ENCODE peak calls at places on chromosome 12, in eight cellular contexts. One of them, this sample, is unnamed.

GRCh38 chr12:10721654-10722501 is 1.2 kb downstream of the YBX3 start:
- DNase-seq in T follicular helper cell: peak
- DNase-seq in CD8-positive, alpha-beta memory T cell: peak
- DNase-seq in astrocyte of the cerebellum: peak
- DNase-seq in stimulated activated CD8-positive, alpha-beta memory T cell treated with anti-CD3 and anti-CD28 coated beads, Interleukin-4, amount 100 ng/mL, for 24 hours: peak
- DNase-seq in endothelial cell: peak
- DNase-seq in KG1: no peak
- DNase-seq in CD8-positive, alpha-beta T cell: peak
- DNase-seq in this sample: no peak

GRCh38 chr12:6272300-6273208 is 37.9 kb upstream of the PLEKHG6 start:
- DNase-seq in T follicular helper cell: no peak
- DNase-seq in CD8-positive, alpha-beta memory T cell: no peak
- DNase-seq in astrocyte of the cerebellum: no peak
- DNase-seq in stimulated activated CD8-positive, alpha-beta memory T cell treated with anti-CD3 and anti-CD28 coated beads, Interleukin-4, amount 100 ng/mL, for 24 hours: no peak
- DNase-seq in endothelial cell: no peak
- DNase-seq in KG1: no peak
- DNase-seq in CD8-positive, alpha-beta T cell: no peak
- DNase-seq in this sample: no peak

GRCh38 chr12:50333441-50333840 is 50.1 kb upstream of the LIMA1 start:
- DNase-seq in T follicular helper cell: no peak
- DNase-seq in CD8-positive, alpha-beta memory T cell: no peak
- DNase-seq in astrocyte of the cerebellum: no peak
- DNase-seq in stimulated activated CD8-positive, alpha-beta memory T cell treated with anti-CD3 and anti-CD28 coated beads, Interleukin-4, amount 100 ng/mL, for 24 hours: no peak
- DNase-seq in endothelial cell: no peak
- DNase-seq in KG1: no peak
- DNase-seq in CD8-positive, alpha-beta T cell: no peak
- DNase-seq in this sample: no peak

GRCh38 chr12:25052191-25053020 is 103.5 kb upstream of the BCAT1 start:
- DNase-seq in T follicular helper cell: peak
- DNase-seq in CD8-positive, alpha-beta memory T cell: peak
- DNase-seq in astrocyte of the cerebellum: no peak
- DNase-seq in stimulated activated CD8-positive, alpha-beta memory T cell treated with anti-CD3 and anti-CD28 coated beads, Interleukin-4, amount 100 ng/mL, for 24 hours: no peak
- DNase-seq in endothelial cell: no peak
- DNase-seq in KG1: peak
- DNase-seq in CD8-positive, alpha-beta T cell: peak
- DNase-seq in this sample: peak

GRCh38 chr12:71063087-71063486 is 94.7 kb downstream of the TSPAN8 start:
- DNase-seq in T follicular helper cell: no peak
- DNase-seq in CD8-positive, alpha-beta memory T cell: no peak
- DNase-seq in astrocyte of the cerebellum: no peak
- DNase-seq in stimulated activated CD8-positive, alpha-beta memory T cell treated with anti-CD3 and anti-CD28 coated beads, Interleukin-4, amount 100 ng/mL, for 24 hours: no peak
- DNase-seq in endothelial cell: no peak
- DNase-seq in KG1: no peak
- DNase-seq in CD8-positive, alpha-beta T cell: no peak
- DNase-seq in this sample: no peak

GRCh38 chr12:30692470-30692869 is 3.2 kb downstream of the IPO8 start:
- DNase-seq in T follicular helper cell: no peak
- DNase-seq in CD8-positive, alpha-beta memory T cell: no peak
- DNase-seq in astrocyte of the cerebellum: no peak
- DNase-seq in stimulated activated CD8-positive, alpha-beta memory T cell treated with anti-CD3 and anti-CD28 coated beads, Interleukin-4, amount 100 ng/mL, for 24 hours: no peak
- DNase-seq in endothelial cell: no peak
- DNase-seq in KG1: no peak
- DNase-seq in CD8-positive, alpha-beta T cell: no peak
- DNase-seq in this sample: no peak

GRCh38 chr12:52779914-52780313 is 2.8 kb upstream of the KRT76 start:
- DNase-seq in T follicular helper cell: no peak
- DNase-seq in CD8-positive, alpha-beta memory T cell: no peak
- DNase-seq in astrocyte of the cerebellum: no peak
- DNase-seq in stimulated activated CD8-positive, alpha-beta memory T cell treated with anti-CD3 and anti-CD28 coated beads, Interleukin-4, amount 100 ng/mL, for 24 hours: no peak
- DNase-seq in endothelial cell: no peak
- DNase-seq in KG1: no peak
- DNase-seq in CD8-positive, alpha-beta T cell: no peak
- DNase-seq in this sample: no peak

GRCh38 chr12:113105606-113106271 is 29.8 kb downstream of the RASAL1 start:
- DNase-seq in T follicular helper cell: no peak
- DNase-seq in CD8-positive, alpha-beta memory T cell: no peak
- DNase-seq in astrocyte of the cerebellum: no peak
- DNase-seq in stimulated activated CD8-positive, alpha-beta memory T cell treated with anti-CD3 and anti-CD28 coated beads, Interleukin-4, amount 100 ng/mL, for 24 hours: no peak
- DNase-seq in endothelial cell: no peak
- DNase-seq in KG1: no peak
- DNase-seq in CD8-positive, alpha-beta T cell: no peak
- DNase-seq in this sample: no peak

GRCh38 chr12:6779667-6780459 is 7.5 kb downstream of the LAG3 start:
- DNase-seq in T follicular helper cell: no peak
- DNase-seq in CD8-positive, alpha-beta memory T cell: no peak
- DNase-seq in astrocyte of the cerebellum: no peak
- DNase-seq in stimulated activated CD8-positive, alpha-beta memory T cell treated with anti-CD3 and anti-CD28 coated beads, Interleukin-4, amount 100 ng/mL, for 24 hours: no peak
- DNase-seq in endothelial cell: no peak
- DNase-seq in KG1: no peak
- DNase-seq in CD8-positive, alpha-beta T cell: no peak
- DNase-seq in this sample: no peak

GRCh38 chr12:121795029-121795977 is 1.8 kb upstream of the RHOF start:
- DNase-seq in T follicular helper cell: peak
- DNase-seq in CD8-positive, alpha-beta memory T cell: peak
- DNase-seq in astrocyte of the cerebellum: peak
- DNase-seq in stimulated activated CD8-positive, alpha-beta memory T cell treated with anti-CD3 and anti-CD28 coated beads, Interleukin-4, amount 100 ng/mL, for 24 hours: peak
- DNase-seq in endothelial cell: peak
- DNase-seq in KG1: peak
- DNase-seq in CD8-positive, alpha-beta T cell: peak
- DNase-seq in this sample: peak

GRCh38 chr12:48447755-48448154 is 24.6 kb upstream of the ANP32D start:
- DNase-seq in T follicular helper cell: no peak
- DNase-seq in CD8-positive, alpha-beta memory T cell: no peak
- DNase-seq in astrocyte of the cerebellum: no peak
- DNase-seq in stimulated activated CD8-positive, alpha-beta memory T cell treated with anti-CD3 and anti-CD28 coated beads, Interleukin-4, amount 100 ng/mL, for 24 hours: no peak
- DNase-seq in endothelial cell: no peak
- DNase-seq in KG1: no peak
- DNase-seq in CD8-positive, alpha-beta T cell: no peak
- DNase-seq in this sample: no peak

GRCh38 chr12:113955109-113955970 is 10.8 kb downstream of the RBM19 start:
- DNase-seq in T follicular helper cell: no peak
- DNase-seq in CD8-positive, alpha-beta memory T cell: no peak
- DNase-seq in astrocyte of the cerebellum: no peak
- DNase-seq in stimulated activated CD8-positive, alpha-beta memory T cell treated with anti-CD3 and anti-CD28 coated beads, Interleukin-4, amount 100 ng/mL, for 24 hours: no peak
- DNase-seq in endothelial cell: peak
- DNase-seq in KG1: no peak
- DNase-seq in CD8-positive, alpha-beta T cell: no peak
- DNase-seq in this sample: no peak

GRCh38 chr12:95956557-95957145 is 13.5 kb downstream of the AMDHD1 start:
- DNase-seq in T follicular helper cell: no peak
- DNase-seq in CD8-positive, alpha-beta memory T cell: no peak
- DNase-seq in astrocyte of the cerebellum: no peak
- DNase-seq in stimulated activated CD8-positive, alpha-beta memory T cell treated with anti-CD3 and anti-CD28 coated beads, Interleukin-4, amount 100 ng/mL, for 24 hours: no peak
- DNase-seq in endothelial cell: no peak
- DNase-seq in KG1: no peak
- DNase-seq in CD8-positive, alpha-beta T cell: no peak
- DNase-seq in this sample: no peak

GRCh38 chr12:73964641-73965040 is 573.0 kb upstream of the ATXN7L3B start:
- DNase-seq in T follicular helper cell: no peak
- DNase-seq in CD8-positive, alpha-beta memory T cell: no peak
- DNase-seq in astrocyte of the cerebellum: no peak
- DNase-seq in stimulated activated CD8-positive, alpha-beta memory T cell treated with anti-CD3 and anti-CD28 coated beads, Interleukin-4, amount 100 ng/mL, for 24 hours: no peak
- DNase-seq in endothelial cell: no peak
- DNase-seq in KG1: no peak
- DNase-seq in CD8-positive, alpha-beta T cell: no peak
- DNase-seq in this sample: no peak

GRCh38 chr12:110222433-110222832 is 58.6 kb upstream of the ATP2A2 start:
- DNase-seq in T follicular helper cell: no peak
- DNase-seq in CD8-positive, alpha-beta memory T cell: no peak
- DNase-seq in astrocyte of the cerebellum: no peak
- DNase-seq in stimulated activated CD8-positive, alpha-beta memory T cell treated with anti-CD3 and anti-CD28 coated beads, Interleukin-4, amount 100 ng/mL, for 24 hours: no peak
- DNase-seq in endothelial cell: no peak
- DNase-seq in KG1: no peak
- DNase-seq in CD8-positive, alpha-beta T cell: no peak
- DNase-seq in this sample: no peak

GRCh38 chr12:138898-139534 is 72.4 kb downstream of the IQSEC3 start:
- DNase-seq in T follicular helper cell: no peak
- DNase-seq in CD8-positive, alpha-beta memory T cell: no peak
- DNase-seq in astrocyte of the cerebellum: no peak
- DNase-seq in stimulated activated CD8-positive, alpha-beta memory T cell treated with anti-CD3 and anti-CD28 coated beads, Interleukin-4, amount 100 ng/mL, for 24 hours: peak
- DNase-seq in endothelial cell: no peak
- DNase-seq in KG1: no peak
- DNase-seq in CD8-positive, alpha-beta T cell: no peak
- DNase-seq in this sample: no peak

GRCh38 chr12:3326156-3326849 is 164.7 kb upstream of the PRMT8 start:
- DNase-seq in T follicular helper cell: no peak
- DNase-seq in CD8-positive, alpha-beta memory T cell: no peak
- DNase-seq in astrocyte of the cerebellum: no peak
- DNase-seq in stimulated activated CD8-positive, alpha-beta memory T cell treated with anti-CD3 and anti-CD28 coated beads, Interleukin-4, amount 100 ng/mL, for 24 hours: no peak
- DNase-seq in endothelial cell: no peak
- DNase-seq in KG1: no peak
- DNase-seq in CD8-positive, alpha-beta T cell: no peak
- DNase-seq in this sample: no peak

GRCh38 chr12:21831671-21832357 is 57.3 kb upstream of the KCNJ8 start:
- DNase-seq in T follicular helper cell: no peak
- DNase-seq in CD8-positive, alpha-beta memory T cell: no peak
- DNase-seq in astrocyte of the cerebellum: no peak
- DNase-seq in stimulated activated CD8-positive, alpha-beta memory T cell treated with anti-CD3 and anti-CD28 coated beads, Interleukin-4, amount 100 ng/mL, for 24 hours: no peak
- DNase-seq in endothelial cell: no peak
- DNase-seq in KG1: no peak
- DNase-seq in CD8-positive, alpha-beta T cell: no peak
- DNase-seq in this sample: no peak

GRCh38 chr12:67442347-67442841 is 173.2 kb downstream of the CAND1 start:
- DNase-seq in T follicular helper cell: no peak
- DNase-seq in CD8-positive, alpha-beta memory T cell: no peak
- DNase-seq in astrocyte of the cerebellum: no peak
- DNase-seq in stimulated activated CD8-positive, alpha-beta memory T cell treated with anti-CD3 and anti-CD28 coated beads, Interleukin-4, amount 100 ng/mL, for 24 hours: no peak
- DNase-seq in endothelial cell: no peak
- DNase-seq in KG1: no peak
- DNase-seq in CD8-positive, alpha-beta T cell: no peak
- DNase-seq in this sample: no peak

GRCh38 chr12:11584213-11584855 is 65.1 kb upstream of the ETV6 start:
- DNase-seq in T follicular helper cell: no peak
- DNase-seq in CD8-positive, alpha-beta memory T cell: no peak
- DNase-seq in astrocyte of the cerebellum: no peak
- DNase-seq in stimulated activated CD8-positive, alpha-beta memory T cell treated with anti-CD3 and anti-CD28 coated beads, Interleukin-4, amount 100 ng/mL, for 24 hours: no peak
- DNase-seq in endothelial cell: no peak
- DNase-seq in KG1: no peak
- DNase-seq in CD8-positive, alpha-beta T cell: no peak
- DNase-seq in this sample: no peak

GRCh38 chr12:121223283-121223946 is 13.5 kb downstream of the P2RX4 start:
- DNase-seq in T follicular helper cell: no peak
- DNase-seq in CD8-positive, alpha-beta memory T cell: peak
- DNase-seq in astrocyte of the cerebellum: no peak
- DNase-seq in stimulated activated CD8-positive, alpha-beta memory T cell treated with anti-CD3 and anti-CD28 coated beads, Interleukin-4, amount 100 ng/mL, for 24 hours: no peak
- DNase-seq in endothelial cell: no peak
- DNase-seq in KG1: peak
- DNase-seq in CD8-positive, alpha-beta T cell: peak
- DNase-seq in this sample: no peak

GRCh38 chr12:45613306-45613705 is 116.2 kb upstream of the ARID2 start:
- DNase-seq in T follicular helper cell: no peak
- DNase-seq in CD8-positive, alpha-beta memory T cell: no peak
- DNase-seq in astrocyte of the cerebellum: no peak
- DNase-seq in stimulated activated CD8-positive, alpha-beta memory T cell treated with anti-CD3 and anti-CD28 coated beads, Interleukin-4, amount 100 ng/mL, for 24 hours: no peak
- DNase-seq in endothelial cell: no peak
- DNase-seq in KG1: no peak
- DNase-seq in CD8-positive, alpha-beta T cell: no peak
- DNase-seq in this sample: no peak

GRCh38 chr12:2752676-2753371 is 41.9 kb upstream of the FKBP4 start:
- DNase-seq in T follicular helper cell: peak
- DNase-seq in CD8-positive, alpha-beta memory T cell: peak
- DNase-seq in astrocyte of the cerebellum: peak
- DNase-seq in stimulated activated CD8-positive, alpha-beta memory T cell treated with anti-CD3 and anti-CD28 coated beads, Interleukin-4, amount 100 ng/mL, for 24 hours: peak
- DNase-seq in endothelial cell: peak
- DNase-seq in KG1: peak
- DNase-seq in CD8-positive, alpha-beta T cell: peak
- DNase-seq in this sample: peak

GRCh38 chr12:34406228-34406995 is 384.1 kb downstream of the ALG10 start:
- DNase-seq in T follicular helper cell: no peak
- DNase-seq in CD8-positive, alpha-beta memory T cell: peak
- DNase-seq in astrocyte of the cerebellum: no peak
- DNase-seq in stimulated activated CD8-positive, alpha-beta memory T cell treated with anti-CD3 and anti-CD28 coated beads, Interleukin-4, amount 100 ng/mL, for 24 hours: no peak
- DNase-seq in endothelial cell: peak
- DNase-seq in KG1: no peak
- DNase-seq in CD8-positive, alpha-beta T cell: no peak
- DNase-seq in this sample: no peak

GRCh38 chr12:113912761-113913295 is 53.3 kb downstream of the RBM19 start:
- DNase-seq in T follicular helper cell: peak
- DNase-seq in CD8-positive, alpha-beta memory T cell: peak
- DNase-seq in astrocyte of the cerebellum: peak
- DNase-seq in stimulated activated CD8-positive, alpha-beta memory T cell treated with anti-CD3 and anti-CD28 coated beads, Interleukin-4, amount 100 ng/mL, for 24 hours: peak
- DNase-seq in endothelial cell: peak
- DNase-seq in KG1: peak
- DNase-seq in CD8-positive, alpha-beta T cell: peak
- DNase-seq in this sample: no peak

GRCh38 chr12:75820848-75821578 is 210.6 kb downstream of the PHLDA1 start:
- DNase-seq in T follicular helper cell: no peak
- DNase-seq in CD8-positive, alpha-beta memory T cell: no peak
- DNase-seq in astrocyte of the cerebellum: peak
- DNase-seq in stimulated activated CD8-positive, alpha-beta memory T cell treated with anti-CD3 and anti-CD28 coated beads, Interleukin-4, amount 100 ng/mL, for 24 hours: no peak
- DNase-seq in endothelial cell: no peak
- DNase-seq in KG1: no peak
- DNase-seq in CD8-positive, alpha-beta T cell: no peak
- DNase-seq in this sample: no peak

GRCh38 chr12:93173178-93173957 is 204.4 kb upstream of the NUDT4 start:
- DNase-seq in T follicular helper cell: no peak
- DNase-seq in CD8-positive, alpha-beta memory T cell: no peak
- DNase-seq in astrocyte of the cerebellum: no peak
- DNase-seq in stimulated activated CD8-positive, alpha-beta memory T cell treated with anti-CD3 and anti-CD28 coated beads, Interleukin-4, amount 100 ng/mL, for 24 hours: no peak
- DNase-seq in endothelial cell: no peak
- DNase-seq in KG1: no peak
- DNase-seq in CD8-positive, alpha-beta T cell: no peak
- DNase-seq in this sample: no peak

GRCh38 chr12:5377997-5378596 is 53.8 kb upstream of the NTF3 start:
- DNase-seq in T follicular helper cell: no peak
- DNase-seq in CD8-positive, alpha-beta memory T cell: no peak
- DNase-seq in astrocyte of the cerebellum: no peak
- DNase-seq in stimulated activated CD8-positive, alpha-beta memory T cell treated with anti-CD3 and anti-CD28 coated beads, Interleukin-4, amount 100 ng/mL, for 24 hours: no peak
- DNase-seq in endothelial cell: no peak
- DNase-seq in KG1: no peak
- DNase-seq in CD8-positive, alpha-beta T cell: no peak
- DNase-seq in this sample: no peak

GRCh38 chr12:130127909-130128763 is 34.1 kb upstream of the FZD10 start:
- DNase-seq in T follicular helper cell: no peak
- DNase-seq in CD8-positive, alpha-beta memory T cell: no peak
- DNase-seq in astrocyte of the cerebellum: no peak
- DNase-seq in stimulated activated CD8-positive, alpha-beta memory T cell treated with anti-CD3 and anti-CD28 coated beads, Interleukin-4, amount 100 ng/mL, for 24 hours: no peak
- DNase-seq in endothelial cell: no peak
- DNase-seq in KG1: no peak
- DNase-seq in CD8-positive, alpha-beta T cell: no peak
- DNase-seq in this sample: no peak